ENCODE peak calls at places on chromosomes 3 and 15, in eight cellular contexts. Z, O, M, K, F, W, L and B are unnamed samples.

GRCh38 chr3:45104715-45105711 is 41.2 kb downstream of the CDCP1 start:
- DNase-seq in Z (no peak), O (peak), M (peak), K (no peak), F (no peak), W (no peak), L (no peak), B (no peak)

GRCh38 chr15:70856884-70857546 is 3.1 kb upstream of the LARP6 start:
- DNase-seq in Z (peak), O (peak), M (peak), K (no peak), F (no peak), W (no peak), L (peak), B (peak)

GRCh38 chr15:67125589-67126502 is 60.4 kb downstream of the SMAD3 start:
- DNase-seq in Z (peak), O (peak), M (peak), K (no peak), F (peak), W (no peak), L (peak), B (peak)

GRCh38 chr15:65336767-65337435 is 32.4 kb downstream of the RNU5B-1 start:
- DNase-seq in Z (no peak), O (no peak), M (no peak), K (no peak), F (peak), W (no peak), L (no peak), B (no peak)

GRCh38 chr15:58447244-58448010 is 15.6 kb downstream of the LIPC start:
- DNase-seq in Z (no peak), O (peak), M (peak), K (no peak), F (no peak), W (no peak), L (no peak), B (no peak)

GRCh38 chr3:30475038-30475808 is 131.2 kb upstream of the TGFBR2 start:
- DNase-seq in Z (no peak), O (peak), M (no peak), K (peak), F (no peak), W (no peak), L (no peak), B (no peak)

GRCh38 chr3:65902304-65902793 is 136.4 kb downstream of the MAGI1 start:
- DNase-seq in Z (no peak), O (peak), M (no peak), K (no peak), F (peak), W (no peak), L (no peak), B (no peak)

GRCh38 chr3:161108840-161109239 is 3.7 kb upstream of the B3GALNT1 start:
- DNase-seq in Z (no peak), O (peak), M (peak), K (no peak), F (no peak), W (no peak), L (peak), B (peak)

GRCh38 chr3:184379375-184380209 is at the start of gene CHRD:
- DNase-seq in Z (no peak), O (no peak), M (no peak), K (peak), F (peak), W (no peak), L (no peak), B (no peak)

GRCh38 chr3:141274411-141275031 is 42.9 kb downstream of the PXYLP1 start:
- DNase-seq in Z (no peak), O (no peak), M (no peak), K (no peak), F (no peak), W (no peak), L (no peak), B (no peak)

GRCh38 chr15:78360426-78360825 is 20.3 kb downstream of the CRABP1 start:
- DNase-seq in Z (peak), O (no peak), M (peak), K (no peak), F (peak), W (no peak), L (no peak), B (no peak)

GRCh38 chr3:64321747-64322146 is 96.5 kb upstream of the PRICKLE2 start:
- DNase-seq in Z (no peak), O (peak), M (peak), K (no peak), F (no peak), W (no peak), L (peak), B (peak)

GRCh38 chr3:16897254-16897926 is 12.6 kb downstream of the PLCL2 start:
- DNase-seq in Z (no peak), O (no peak), M (peak), K (no peak), F (peak), W (no peak), L (no peak), B (peak)

GRCh38 chr3:71784914-71785593 is at the start of gene PROK2:
- DNase-seq in Z (no peak), O (no peak), M (peak), K (peak), F (peak), W (no peak), L (no peak), B (no peak)

GRCh38 chr15:40353697-40354096 is 2.9 kb downstream of the PHGR1 start:
- DNase-seq in Z (peak), O (no peak), M (no peak), K (no peak), F (no peak), W (no peak), L (no peak), B (no peak)

GRCh38 chr3:82048711-82049110 is 287.3 kb upstream of the GBE1 start:
- DNase-seq in Z (no peak), O (no peak), M (no peak), K (no peak), F (no peak), W (no peak), L (no peak), B (no peak)

GRCh38 chr3:116863842-116864626 is 154.5 kb downstream of the TUSC7 start:
- DNase-seq in Z (no peak), O (peak), M (peak), K (peak), F (peak), W (no peak), L (peak), B (peak)

GRCh38 chr3:170258105-170258487 is 35.9 kb downstream of the PRKCI start:
- DNase-seq in Z (no peak), O (peak), M (no peak), K (no peak), F (no peak), W (no peak), L (no peak), B (no peak)

GRCh38 chr15:90895571-90896117 is 7.5 kb upstream of the MAN2A2 start:
- DNase-seq in Z (no peak), O (no peak), M (no peak), K (no peak), F (no peak), W (no peak), L (no peak), B (no peak)
- TF ChIP-seq CTCF in Z (no peak), O (no peak), M (peak), K (no peak), F (no peak), W (no peak), L (no peak), B (no peak)

DNA sequence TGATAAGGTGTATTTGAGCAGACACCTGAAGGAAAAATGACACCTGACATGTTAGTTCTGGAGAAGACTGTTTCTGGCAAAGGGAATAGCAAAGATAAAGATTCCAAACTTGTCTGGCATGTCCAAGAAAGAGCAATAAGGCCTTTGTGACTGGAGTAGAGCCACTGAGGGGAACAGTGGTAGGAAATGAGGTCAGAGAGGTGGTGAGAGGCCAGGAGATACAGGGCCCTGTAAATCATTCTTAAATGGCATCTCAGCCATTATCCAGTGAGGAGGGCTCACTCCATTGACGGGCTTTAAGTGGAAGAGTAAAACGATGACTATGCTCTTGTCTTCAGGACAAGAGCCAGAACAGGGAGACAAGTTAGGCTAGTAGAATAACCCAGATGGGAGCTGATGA is 4.5 kb downstream of the SLC49A4 start:
- DNase-seq in Z (no peak), O (no peak), M (no peak), K (no peak), F (no peak), W (no peak), L (no peak), B (no peak)
- TF ChIP-seq CTCF in Z (no peak), O (no peak), M (no peak), K (no peak), F (no peak), W (no peak), L (no peak), B (no peak)

DNA sequence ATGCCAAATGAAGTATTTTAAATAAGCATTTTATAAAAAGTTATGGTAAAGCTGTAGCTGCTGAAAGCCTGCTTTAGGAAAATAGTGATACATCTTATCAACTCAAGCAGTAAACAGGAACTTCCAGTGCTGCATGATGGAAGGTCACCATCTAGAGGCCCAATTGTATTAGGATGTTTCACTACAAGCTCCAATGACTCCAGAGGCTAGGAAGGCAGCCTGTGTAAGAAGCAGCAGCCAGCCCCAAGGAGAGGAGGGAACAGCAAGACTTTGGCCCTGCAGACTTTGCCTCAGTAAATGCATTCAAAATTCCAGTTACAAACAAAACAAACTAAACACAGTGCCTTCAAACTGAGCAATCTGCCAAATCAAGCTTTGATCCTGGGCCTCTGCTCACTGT is 32.1 kb downstream of the ILDR1 start:
- DNase-seq in Z (no peak), O (no peak), M (no peak), K (no peak), F (no peak), W (no peak), L (no peak), B (no peak)
- TF ChIP-seq CTCF in Z (no peak), O (no peak), M (no peak), K (no peak), F (no peak), W (no peak), L (no peak), B (no peak)

DNA sequence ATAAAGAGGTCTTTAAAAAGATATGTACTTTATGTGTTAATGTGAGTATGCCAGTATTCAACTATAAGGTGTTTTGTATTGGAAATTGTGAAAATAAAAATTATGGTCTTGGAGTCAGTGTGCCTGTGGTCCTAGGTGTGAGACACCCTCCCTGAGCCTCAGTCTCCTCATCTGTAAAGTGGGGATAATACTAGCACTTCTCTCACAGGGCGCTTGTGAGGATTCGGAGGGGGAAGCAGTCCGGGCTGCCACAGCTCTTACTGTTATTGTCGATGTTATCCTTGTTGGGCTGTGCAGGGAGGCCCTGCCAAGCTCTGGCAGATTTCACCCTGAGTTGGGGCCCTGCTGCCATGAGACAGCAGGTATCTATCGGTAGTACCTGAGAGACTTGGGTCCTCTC is 26.7 kb upstream of the FBLN2 start:
- DNase-seq in Z (no peak), O (no peak), M (no peak), K (no peak), F (no peak), W (no peak), L (no peak), B (no peak)
- TF ChIP-seq CTCF in Z (no peak), O (no peak), M (no peak), K (no peak), F (no peak), W (no peak), L (no peak), B (no peak)

GRCh38 chr3:193662757-193663322 is 69.8 kb downstream of the OPA1 start:
- DNase-seq in Z (no peak), O (no peak), M (no peak), K (no peak), F (no peak), W (no peak), L (peak), B (no peak)

GRCh38 chr3:193660698-193661400 is 67.8 kb downstream of the OPA1 start:
- DNase-seq in Z (no peak), O (no peak), M (no peak), K (no peak), F (no peak), W (no peak), L (no peak), B (no peak)

DNA sequence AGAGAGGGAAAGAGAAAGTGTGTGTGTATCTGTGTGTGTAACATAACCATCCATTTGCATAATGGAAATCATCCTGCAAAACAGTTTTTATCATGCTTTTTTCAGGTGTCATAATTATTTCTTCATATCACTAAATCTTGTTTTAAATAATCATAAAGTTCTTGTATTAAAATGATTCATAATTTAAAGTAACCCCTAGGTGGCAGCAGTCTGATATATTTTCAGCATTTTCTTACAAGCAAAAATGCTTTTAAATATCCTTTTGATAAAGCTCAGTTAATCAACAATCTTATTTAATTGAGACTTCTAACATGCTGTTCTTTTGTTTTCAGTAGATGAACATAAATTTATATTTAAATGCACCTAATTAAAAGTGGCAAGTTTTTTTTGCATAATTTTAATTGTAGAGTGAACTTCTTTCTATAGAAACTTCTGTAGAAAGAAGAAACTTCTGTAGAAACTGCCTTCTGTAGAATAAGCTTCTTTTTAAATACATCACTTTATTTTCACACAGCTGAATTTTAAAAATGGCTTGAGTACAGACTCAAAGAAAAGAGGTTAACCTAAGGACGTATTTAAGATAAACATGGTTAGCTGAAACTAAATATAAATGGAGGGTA is 72.5 kb downstream of the OPA1 start:
- DNase-seq in Z (no peak), O (peak), M (peak), K (no peak), F (no peak), W (no peak), L (peak), B (no peak)
- TF ChIP-seq CTCF in Z (no peak), O (no peak), M (peak), K (no peak), F (peak), W (peak), L (peak), B (peak)